ENCODE peak calls at places on chromosomes 3 and 15, in six cellular contexts. C, V, F, U, H and J are unnamed samples.

GRCh38 chr15:80389370-80389769 is 14.8 kb upstream of the ARNT2 start:
- DNase-seq in C (no peak), V (peak; percentile 32), F (no peak), U (no peak), H (no peak), J (no peak)

GRCh38 chr15:60933914-60934885 is 294.9 kb downstream of the RORA start:
- DNase-seq in C (peak; percentile 21), V (no peak), F (no peak), U (no peak), H (no peak), J (no peak)

GRCh38 chr3:141556034-141556433 is 69.2 kb downstream of the RASA2 start:
- DNase-seq in C (peak; percentile 46), V (no peak), F (no peak), U (no peak), H (no peak), J (no peak)

GRCh38 chr15:57503911-57504598 is 87.6 kb upstream of the MYZAP start:
- DNase-seq in C (no peak), V (no peak), F (no peak), U (no peak), H (no peak), J (no peak)

GRCh38 chr3:65093641-65094040 is 405.8 kb upstream of the ADAMTS9 start:
- DNase-seq in C (no peak), V (no peak), F (no peak), U (no peak), H (no peak), J (no peak)

GRCh38 chr3:189967254-189967865 is 153.3 kb downstream of the P3H2 start:
- DNase-seq in C (peak; percentile 44), V (peak; percentile 88), F (no peak), U (no peak), H (peak; percentile 51), J (peak; percentile 41)

GRCh38 chr15:45314960-45315359 is 62.9 kb downstream of the SLC28A2 start:
- DNase-seq in C (peak; percentile 5), V (peak; percentile 78), F (no peak), U (peak; percentile 52), H (no peak), J (no peak)

GRCh38 chr3:32456429-32457130 is 46.1 kb downstream of the CMTM6 start:
- DNase-seq in C (no peak), V (no peak), F (no peak), U (no peak), H (no peak), J (no peak)

GRCh38 chr15:31372635-31373091 is 46.0 kb downstream of the KLF13 start:
- DNase-seq in C (peak; percentile 62), V (peak; percentile 91), F (no peak), U (peak; percentile 70), H (no peak), J (peak; percentile 80)

GRCh38 chr3:45771166-45771775 is 25.1 kb downstream of the SLC6A20 start:
- DNase-seq in C (no peak), V (no peak), F (no peak), U (no peak), H (no peak), J (peak; percentile 22)

GRCh38 chr15:85047271-85047948 is 65.8 kb downstream of the PDE8A start:
- DNase-seq in C (peak; percentile 96), V (peak; percentile 21), F (no peak), U (no peak), H (no peak), J (peak; percentile 76)

GRCh38 chr3:80521081-80521480 is 753.3 kb upstream of the ROBO1 start:
- DNase-seq in C (no peak), V (no peak), F (no peak), U (no peak), H (no peak), J (no peak)

GRCh38 chr15:98721166-98721565 is 72.8 kb downstream of the IGF1R start:
- DNase-seq in C (no peak), V (no peak), F (no peak), U (no peak), H (no peak), J (no peak)

GRCh38 chr3:184361532-184361931 is at the start of the genes CLCN2 and POLR2H:
- DNase-seq in C (peak; percentile 47), V (peak; percentile 80), F (no peak), U (peak; percentile 68), H (peak; percentile 75), J (peak; percentile 51)

GRCh38 chr3:175381685-175382084 is 522.6 kb downstream of the NAALADL2 start:
- DNase-seq in C (no peak), V (no peak), F (no peak), U (no peak), H (no peak), J (no peak)

GRCh38 chr3:30611613-30612421 is 5.4 kb downstream of the TGFBR2 start:
- DNase-seq in C (peak; percentile 83), V (no peak), F (no peak), U (no peak), H (peak; percentile 56), J (no peak)

GRCh38 chr3:158785972-158786371 is 15.9 kb upstream of the MFSD1 start:
- DNase-seq in C (no peak), V (no peak), F (no peak), U (no peak), H (no peak), J (no peak)

GRCh38 chr3:13851091-13851849 is 28.6 kb downstream of the WNT7A start:
- DNase-seq in C (no peak), V (no peak), F (no peak), U (no peak), H (no peak), J (no peak)

GRCh38 chr3:10238330-10238995 is 9.8 kb upstream of the TATDN2 start:
- DNase-seq in C (no peak), V (no peak), F (no peak), U (peak; percentile 61), H (no peak), J (no peak)

GRCh38 chr3:49104427-49105291 is at the start of gene QARS1:
- DNase-seq in C (peak; percentile 90), V (peak; percentile 98), F (peak; percentile 85), U (peak; percentile 96), H (peak; percentile 94), J (peak; percentile 90)

GRCh38 chr3:39814007-39814406 is 4.6 kb downstream of the MYRIP start:
- DNase-seq in C (peak; percentile 64), V (no peak), F (no peak), U (no peak), H (no peak), J (no peak)

GRCh38 chr3:194711913-194712312 is 26.2 kb downstream of the FAM43A start:
- DNase-seq in C (peak; percentile 93), V (peak; percentile 21), F (no peak), U (no peak), H (no peak), J (peak; percentile 91)

GRCh38 chr3:168040624-168041208 is 55.0 kb downstream of the GOLIM4 start:
- DNase-seq in C (peak; percentile 56), V (peak; percentile 84), F (no peak), U (no peak), H (peak; percentile 63), J (no peak)

GRCh38 chr3:114745322-114746240 is 401.5 kb downstream of the ZBTB20 start:
- DNase-seq in C (peak; percentile 82), V (no peak), F (no peak), U (no peak), H (no peak), J (peak; percentile 60)

GRCh38 chr3:143525408-143525807 is 322.9 kb downstream of the SLC9A9 start:
- DNase-seq in C (no peak), V (no peak), F (no peak), U (no peak), H (no peak), J (no peak)
- H3K27ac ChIP-seq in C (no peak overlapping the region), V (no peak overlapping the region), F (no peak overlapping the region), U (no peak overlapping the region), H (no peak overlapping the region), J (no peak overlapping the region)

DNA sequence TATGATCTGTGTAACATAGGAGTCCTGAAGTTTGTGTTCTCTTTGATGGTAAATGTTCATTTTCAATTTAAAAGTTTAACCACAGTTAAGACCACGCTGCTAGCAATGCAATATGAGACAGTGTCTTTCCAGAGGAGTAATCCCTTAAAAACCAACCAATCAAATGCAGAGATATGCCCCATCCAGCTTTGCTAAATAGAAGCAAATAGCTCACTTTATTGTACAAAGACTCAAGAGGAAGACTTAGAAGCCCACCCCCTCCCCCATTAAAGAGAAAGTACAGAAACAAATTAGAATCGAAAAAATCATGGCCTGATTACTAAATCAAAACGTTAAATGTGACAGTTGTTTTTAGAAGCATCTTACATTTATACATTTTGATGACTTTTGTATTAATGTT is 2.1 kb upstream of the ANP32A start:
- DNase-seq in C (no peak), V (no peak), F (no peak), U (no peak), H (no peak), J (no peak)
- H3K4me3 ChIP-seq in C (no peak overlapping the region), V (no peak overlapping the region), F (no peak overlapping the region), U (no peak overlapping the region), H (peak overlapping the region; percentile 95), J (no peak overlapping the region)

DNA sequence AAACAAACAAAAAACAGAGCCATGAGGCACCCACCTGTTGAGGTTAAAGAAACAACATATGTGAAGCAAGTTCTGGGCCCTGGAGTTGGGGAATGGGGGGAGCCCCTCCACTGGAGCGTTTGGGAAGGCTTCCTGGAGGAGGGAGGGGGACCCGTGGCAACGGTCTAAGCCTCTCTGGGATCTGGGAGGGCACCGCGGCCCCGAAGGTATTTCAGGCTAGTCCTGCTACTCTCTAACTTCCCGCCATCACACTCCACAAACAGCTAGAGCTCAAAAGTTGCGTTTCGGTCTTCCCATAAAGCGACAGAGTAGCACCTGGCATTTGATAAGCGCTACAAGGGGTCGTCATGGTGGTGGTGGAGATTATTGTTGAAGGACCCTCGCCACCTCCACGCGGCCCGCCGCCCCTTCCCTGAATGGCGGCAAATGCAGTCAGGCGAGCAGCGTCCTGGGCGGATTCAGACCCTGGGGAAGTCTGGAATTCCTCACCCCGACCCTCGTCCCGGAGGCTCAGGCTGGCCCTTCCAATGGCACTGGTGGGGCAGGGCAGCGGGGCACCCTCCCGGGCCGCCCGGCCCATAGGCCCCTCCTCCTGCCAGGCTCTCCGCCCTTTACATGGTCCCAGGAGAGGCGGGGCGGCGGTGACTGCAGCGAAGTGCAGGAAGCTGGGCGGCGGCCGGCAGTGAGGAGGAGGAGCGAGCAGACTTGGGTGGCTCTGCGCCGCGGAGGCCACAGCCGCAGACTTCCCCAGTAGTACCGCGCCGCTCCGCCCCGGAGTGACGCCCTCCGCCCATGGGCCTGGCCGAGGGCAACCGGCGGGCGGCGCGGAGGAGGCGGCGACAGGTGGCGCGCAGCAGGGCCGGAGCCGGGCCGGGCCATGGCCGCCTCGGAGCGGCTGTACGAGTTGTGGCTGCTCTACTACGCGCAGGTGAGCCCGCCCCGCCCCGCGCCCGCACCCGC is at the start of gene NBEAL2:
- DNase-seq in C (peak; percentile 90), V (peak; percentile 96), F (peak; percentile 89), U (peak; percentile 99), H (peak; percentile 96), J (peak; percentile 76)
- H3K4me1 ChIP-seq in C (peaks cover 7% of the 10 kb centered on the region), V (peaks cover 11% of the 10 kb centered on the region), F (peaks cover 30% of the 10 kb centered on the region), U (peaks cover 5% of the 10 kb centered on the region), H (peaks cover 65% of the 10 kb centered on the region), J (peaks cover 23% of the 10 kb centered on the region)

DNA sequence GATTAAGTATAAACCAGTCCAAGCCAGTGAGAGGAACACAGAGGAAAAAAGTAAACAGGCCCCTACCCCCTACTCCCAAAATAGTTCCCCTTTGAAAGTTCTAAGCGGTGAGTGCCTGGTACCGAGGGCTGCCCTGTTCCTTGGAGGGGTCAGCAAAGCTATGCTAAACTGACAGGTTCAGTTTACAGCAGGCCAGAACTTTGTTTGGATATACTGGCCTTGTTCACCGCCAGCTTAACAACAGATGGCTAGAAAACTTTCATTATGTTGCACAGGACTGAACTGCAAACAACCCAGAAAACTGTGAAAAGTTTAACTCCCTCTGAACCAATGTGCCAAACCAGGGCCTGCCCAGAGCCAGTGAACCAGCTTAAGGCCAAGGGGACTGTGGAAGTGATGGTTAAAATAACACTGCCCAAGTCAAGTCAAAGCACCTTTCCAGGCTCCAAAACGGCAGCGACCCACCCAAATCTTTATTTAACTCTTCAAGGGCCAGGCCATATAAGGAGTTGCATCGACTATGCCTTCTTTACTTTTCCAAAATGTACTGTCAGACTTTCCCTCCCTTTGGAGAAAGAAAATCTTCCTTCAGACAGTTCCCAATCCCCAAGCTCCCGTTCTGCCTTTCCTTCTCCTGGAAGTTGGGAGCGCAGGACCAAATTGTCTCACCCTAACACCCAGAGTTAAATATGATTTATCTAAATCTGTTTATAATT is 448.0 kb downstream of the FOXP1 start:
- DNase-seq in C (no peak), V (no peak), F (no peak), U (no peak), H (peak; percentile 8), J (no peak)
- H3K27ac ChIP-seq in C (no peak overlapping the region), V (peak overlapping the region; percentile 43), F (peak overlapping the region; percentile 30), U (peak overlapping the region; percentile 61), H (peak overlapping the region; percentile 46), J (no peak overlapping the region)